ENCODE peak calls at places on chromosomes 11 and 22, in ten cellular contexts. One of them, this sample, is unnamed.

GRCh38 chr11:134289789-134290188 is 13.6 kb downstream of the GLB1L3 start:
- DNase-seq in cardiac fibroblast: no peak
- DNase-seq in BJ: no peak
- DNase-seq in tibial artery: no peak
- DNase-seq in SK-N-SH: no peak
- DNase-seq in ovary: no peak
- DNase-seq in choroid plexus epithelial cell: no peak
- DNase-seq in heart left ventricle: no peak
- DNase-seq in fibroblast of lung: no peak
- DNase-seq in brain microvascular endothelial cell: no peak
- DNase-seq in this sample: no peak

GRCh38 chr11:65538232-65538914 is 13.5 kb downstream of the SCYL1 start:
- DNase-seq in cardiac fibroblast: no peak
- DNase-seq in BJ: no peak
- DNase-seq in tibial artery: no peak
- DNase-seq in SK-N-SH: no peak
- DNase-seq in ovary: no peak
- DNase-seq in choroid plexus epithelial cell: no peak
- DNase-seq in heart left ventricle: no peak
- DNase-seq in fibroblast of lung: no peak
- DNase-seq in brain microvascular endothelial cell: no peak
- DNase-seq in this sample: no peak

GRCh38 chr11:79727221-79727620 is 286.4 kb upstream of the TENM4 start:
- DNase-seq in cardiac fibroblast: no peak
- DNase-seq in BJ: no peak
- DNase-seq in tibial artery: no peak
- DNase-seq in SK-N-SH: no peak
- DNase-seq in ovary: no peak
- DNase-seq in choroid plexus epithelial cell: no peak
- DNase-seq in heart left ventricle: no peak
- DNase-seq in fibroblast of lung: no peak
- DNase-seq in brain microvascular endothelial cell: no peak
- DNase-seq in this sample: no peak

GRCh38 chr22:27303718-27304117 is 497.8 kb downstream of the MN1 start:
- DNase-seq in cardiac fibroblast: no peak
- DNase-seq in BJ: no peak
- DNase-seq in tibial artery: no peak
- DNase-seq in SK-N-SH: no peak
- DNase-seq in ovary: no peak
- DNase-seq in choroid plexus epithelial cell: no peak
- DNase-seq in heart left ventricle: no peak
- DNase-seq in fibroblast of lung: no peak
- DNase-seq in brain microvascular endothelial cell: no peak
- DNase-seq in this sample: no peak

GRCh38 chr22:43890901-43891331 is 897 bp downstream of the PNPLA5 start:
- DNase-seq in cardiac fibroblast: no peak
- DNase-seq in BJ: no peak
- DNase-seq in tibial artery: no peak
- DNase-seq in SK-N-SH: no peak
- DNase-seq in ovary: no peak
- DNase-seq in choroid plexus epithelial cell: no peak
- DNase-seq in heart left ventricle: no peak
- DNase-seq in fibroblast of lung: peak
- DNase-seq in brain microvascular endothelial cell: no peak
- DNase-seq in this sample: no peak

GRCh38 chr11:36487619-36488018 is 22.5 kb downstream of the TRAF6 start:
- DNase-seq in cardiac fibroblast: no peak
- DNase-seq in BJ: no peak
- DNase-seq in tibial artery: no peak
- DNase-seq in SK-N-SH: no peak
- DNase-seq in ovary: no peak
- DNase-seq in choroid plexus epithelial cell: no peak
- DNase-seq in heart left ventricle: no peak
- DNase-seq in fibroblast of lung: no peak
- DNase-seq in brain microvascular endothelial cell: no peak
- DNase-seq in this sample: no peak

GRCh38 chr11:7511405-7511804 is 2.4 kb upstream of the PPFIBP2 start:
- DNase-seq in cardiac fibroblast: no peak
- DNase-seq in BJ: no peak
- DNase-seq in tibial artery: peak
- DNase-seq in SK-N-SH: no peak
- DNase-seq in ovary: peak
- DNase-seq in choroid plexus epithelial cell: no peak
- DNase-seq in heart left ventricle: peak
- DNase-seq in fibroblast of lung: no peak
- DNase-seq in brain microvascular endothelial cell: no peak
- DNase-seq in this sample: no peak

GRCh38 chr11:111961389-111962300 is 24.5 kb downstream of the DIXDC1 start:
- DNase-seq in cardiac fibroblast: no peak
- DNase-seq in BJ: no peak
- DNase-seq in tibial artery: no peak
- DNase-seq in SK-N-SH: no peak
- DNase-seq in ovary: no peak
- DNase-seq in choroid plexus epithelial cell: no peak
- DNase-seq in heart left ventricle: no peak
- DNase-seq in fibroblast of lung: no peak
- DNase-seq in brain microvascular endothelial cell: no peak
- DNase-seq in this sample: no peak

GRCh38 chr11:26930518-26931247 is 63.2 kb upstream of the FIBIN start:
- DNase-seq in cardiac fibroblast: peak
- DNase-seq in BJ: no peak
- DNase-seq in tibial artery: no peak
- DNase-seq in SK-N-SH: no peak
- DNase-seq in ovary: no peak
- DNase-seq in choroid plexus epithelial cell: peak
- DNase-seq in heart left ventricle: no peak
- DNase-seq in fibroblast of lung: peak
- DNase-seq in brain microvascular endothelial cell: peak
- DNase-seq in this sample: peak

GRCh38 chr11:128341280-128341679 is 246.1 kb downstream of the ETS1 start:
- DNase-seq in cardiac fibroblast: peak
- DNase-seq in BJ: no peak
- DNase-seq in tibial artery: no peak
- DNase-seq in SK-N-SH: no peak
- DNase-seq in ovary: no peak
- DNase-seq in choroid plexus epithelial cell: peak
- DNase-seq in heart left ventricle: no peak
- DNase-seq in fibroblast of lung: no peak
- DNase-seq in brain microvascular endothelial cell: no peak
- DNase-seq in this sample: no peak

GRCh38 chr11:121525376-121525775 is 72.6 kb upstream of the SORL1-AS1 start:
- DNase-seq in cardiac fibroblast: no peak
- DNase-seq in BJ: no peak
- DNase-seq in tibial artery: no peak
- DNase-seq in SK-N-SH: no peak
- DNase-seq in ovary: no peak
- DNase-seq in choroid plexus epithelial cell: no peak
- DNase-seq in heart left ventricle: no peak
- DNase-seq in fibroblast of lung: no peak
- DNase-seq in brain microvascular endothelial cell: no peak
- DNase-seq in this sample: no peak

GRCh38 chr22:37354271-37355069 is 72.2 kb downstream of the CYTH4 start:
- DNase-seq in cardiac fibroblast: no peak
- DNase-seq in BJ: no peak
- DNase-seq in tibial artery: no peak
- DNase-seq in SK-N-SH: no peak
- DNase-seq in ovary: no peak
- DNase-seq in choroid plexus epithelial cell: no peak
- DNase-seq in heart left ventricle: no peak
- DNase-seq in fibroblast of lung: no peak
- DNase-seq in brain microvascular endothelial cell: no peak
- DNase-seq in this sample: no peak

GRCh38 chr11:66725646-66726045 is 3.4 kb downstream of the SPTBN2 start:
- DNase-seq in cardiac fibroblast: no peak
- DNase-seq in BJ: no peak
- DNase-seq in tibial artery: no peak
- DNase-seq in SK-N-SH: no peak
- DNase-seq in ovary: no peak
- DNase-seq in choroid plexus epithelial cell: peak
- DNase-seq in heart left ventricle: no peak
- DNase-seq in fibroblast of lung: peak
- DNase-seq in brain microvascular endothelial cell: no peak
- DNase-seq in this sample: no peak

GRCh38 chr11:66728760-66729385 is at the start of gene SPTBN2:
- DNase-seq in cardiac fibroblast: no peak
- DNase-seq in BJ: no peak
- DNase-seq in tibial artery: no peak
- DNase-seq in SK-N-SH: no peak
- DNase-seq in ovary: no peak
- DNase-seq in choroid plexus epithelial cell: peak
- DNase-seq in heart left ventricle: no peak
- DNase-seq in fibroblast of lung: peak
- DNase-seq in brain microvascular endothelial cell: no peak
- DNase-seq in this sample: no peak

GRCh38 chr11:66729447-66729846 is 431 bp upstream of the SPTBN2 start:
- DNase-seq in cardiac fibroblast: no peak
- DNase-seq in BJ: no peak
- DNase-seq in tibial artery: no peak
- DNase-seq in SK-N-SH: no peak
- DNase-seq in ovary: no peak
- DNase-seq in choroid plexus epithelial cell: no peak
- DNase-seq in heart left ventricle: no peak
- DNase-seq in fibroblast of lung: no peak
- DNase-seq in brain microvascular endothelial cell: no peak
- DNase-seq in this sample: no peak

GRCh38 chr11:66727883-66728759 is 895 bp downstream of the SPTBN2 start:
- DNase-seq in cardiac fibroblast: no peak
- DNase-seq in BJ: no peak
- DNase-seq in tibial artery: no peak
- DNase-seq in SK-N-SH: peak
- DNase-seq in ovary: no peak
- DNase-seq in choroid plexus epithelial cell: no peak
- DNase-seq in heart left ventricle: no peak
- DNase-seq in fibroblast of lung: no peak
- DNase-seq in brain microvascular endothelial cell: no peak
- DNase-seq in this sample: no peak

GRCh38 chr11:66727282-66727882 is 1.6 kb downstream of the SPTBN2 start:
- DNase-seq in cardiac fibroblast: no peak
- DNase-seq in BJ: no peak
- DNase-seq in tibial artery: no peak
- DNase-seq in SK-N-SH: peak
- DNase-seq in ovary: no peak
- DNase-seq in choroid plexus epithelial cell: peak
- DNase-seq in heart left ventricle: peak
- DNase-seq in fibroblast of lung: peak
- DNase-seq in brain microvascular endothelial cell: peak
- DNase-seq in this sample: no peak
- H3K4me3 ChIP-seq in cardiac fibroblast: peak
- H3K4me3 ChIP-seq in BJ: peak
- H3K4me3 ChIP-seq in tibial artery: peak
- H3K4me3 ChIP-seq in SK-N-SH: peak
- H3K4me3 ChIP-seq in ovary: peak
- H3K4me3 ChIP-seq in choroid plexus epithelial cell: peak
- H3K4me3 ChIP-seq in heart left ventricle: peak
- H3K4me3 ChIP-seq in fibroblast of lung: peak
- H3K4me3 ChIP-seq in brain microvascular endothelial cell: peak
- H3K4me3 ChIP-seq in this sample: peak

DNA sequence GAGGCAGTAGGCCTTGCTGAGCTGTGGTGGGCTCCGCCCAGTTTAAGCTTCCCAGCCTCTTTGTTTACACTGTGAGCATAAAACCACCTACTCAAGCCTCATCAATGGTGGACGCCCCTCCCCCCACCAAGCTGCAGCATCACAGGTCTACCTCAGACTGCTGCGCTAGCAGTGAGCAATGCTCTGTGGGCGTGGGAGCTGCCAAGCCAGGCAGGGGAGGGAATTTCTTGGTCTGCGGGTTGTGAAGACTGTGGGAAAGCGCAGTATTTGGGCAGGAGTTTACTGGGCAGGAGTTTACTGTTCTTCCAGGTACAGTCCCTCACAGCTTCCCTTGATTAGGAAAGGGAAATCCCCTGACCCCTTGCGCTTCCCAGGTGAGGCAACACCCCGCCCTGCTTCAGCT is 98.5 kb downstream of the SMCO4 start:
- DNase-seq in cardiac fibroblast: peak
- DNase-seq in BJ: no peak
- DNase-seq in tibial artery: no peak
- DNase-seq in SK-N-SH: no peak
- DNase-seq in ovary: no peak
- DNase-seq in choroid plexus epithelial cell: no peak
- DNase-seq in heart left ventricle: no peak
- DNase-seq in fibroblast of lung: peak
- DNase-seq in brain microvascular endothelial cell: peak
- DNase-seq in this sample: no peak
- TF ChIP-seq CTCF in cardiac fibroblast: no peak
- TF ChIP-seq CTCF in BJ: no peak
- TF ChIP-seq CTCF in tibial artery: no peak
- TF ChIP-seq CTCF in SK-N-SH: no peak
- TF ChIP-seq CTCF in ovary: no peak
- TF ChIP-seq CTCF in choroid plexus epithelial cell: no peak
- TF ChIP-seq CTCF in heart left ventricle: no peak
- TF ChIP-seq CTCF in fibroblast of lung: no peak
- TF ChIP-seq CTCF in brain microvascular endothelial cell: no peak
- TF ChIP-seq CTCF in this sample: no peak

GRCh38 chr11:119029069-119029339 is 1.7 kb downstream of the SLC37A4 start:
- DNase-seq in cardiac fibroblast: no peak
- DNase-seq in BJ: no peak
- DNase-seq in tibial artery: no peak
- DNase-seq in SK-N-SH: no peak
- DNase-seq in ovary: no peak
- DNase-seq in choroid plexus epithelial cell: no peak
- DNase-seq in heart left ventricle: no peak
- DNase-seq in fibroblast of lung: no peak
- DNase-seq in brain microvascular endothelial cell: no peak
- DNase-seq in this sample: no peak
- H3K4me3 ChIP-seq in cardiac fibroblast: no peak
- H3K4me3 ChIP-seq in BJ: no peak
- H3K4me3 ChIP-seq in tibial artery: no peak
- H3K4me3 ChIP-seq in SK-N-SH: no peak
- H3K4me3 ChIP-seq in ovary: no peak
- H3K4me3 ChIP-seq in choroid plexus epithelial cell: no peak
- H3K4me3 ChIP-seq in heart left ventricle: peak
- H3K4me3 ChIP-seq in fibroblast of lung: no peak
- H3K4me3 ChIP-seq in brain microvascular endothelial cell: no peak
- H3K4me3 ChIP-seq in this sample: no peak

DNA sequence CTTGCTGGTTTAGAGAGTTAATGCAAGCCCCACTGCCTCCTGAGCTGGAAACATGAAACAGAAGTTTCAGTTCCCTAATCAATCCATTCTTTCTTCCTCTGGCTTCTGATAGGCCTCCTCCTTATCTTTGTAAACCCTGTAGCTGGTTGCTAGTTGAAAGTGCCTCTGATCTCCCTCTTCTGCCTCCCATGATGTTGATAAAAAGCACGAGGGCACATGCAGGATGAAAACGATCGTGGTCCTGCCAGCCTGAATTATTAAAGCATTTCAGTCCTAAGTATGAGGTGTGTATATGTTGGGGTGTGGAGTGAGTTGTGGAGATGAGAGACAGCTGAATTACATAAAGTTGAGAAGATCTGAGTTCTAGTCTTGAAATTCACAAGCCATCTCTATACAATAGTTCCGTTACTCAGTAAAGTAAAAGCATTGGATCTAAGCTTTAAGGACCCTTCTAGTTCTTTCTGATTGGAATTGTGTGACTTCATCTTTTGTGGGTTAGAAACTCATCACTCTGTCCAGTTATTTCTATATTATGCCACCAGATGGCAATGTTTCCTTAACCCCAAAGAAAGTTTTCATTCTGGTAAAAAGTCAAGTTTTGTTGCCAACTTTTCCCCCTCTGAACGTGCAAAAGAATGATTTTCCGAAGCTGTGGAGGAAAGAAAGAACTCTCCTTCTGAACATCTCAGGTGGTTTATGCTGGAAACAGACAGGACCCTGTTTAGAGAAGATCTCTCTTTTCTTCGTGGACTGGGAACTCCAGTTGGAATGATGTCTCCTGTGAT is 34.8 kb upstream of the EHF start:
- DNase-seq in cardiac fibroblast: peak
- DNase-seq in BJ: no peak
- DNase-seq in tibial artery: no peak
- DNase-seq in SK-N-SH: peak
- DNase-seq in ovary: no peak
- DNase-seq in choroid plexus epithelial cell: peak
- DNase-seq in heart left ventricle: no peak
- DNase-seq in fibroblast of lung: peak
- DNase-seq in brain microvascular endothelial cell: peak
- DNase-seq in this sample: peak
- TF ChIP-seq CTCF in cardiac fibroblast: peak
- TF ChIP-seq CTCF in BJ: peak
- TF ChIP-seq CTCF in tibial artery: peak
- TF ChIP-seq CTCF in SK-N-SH: peak
- TF ChIP-seq CTCF in ovary: no peak
- TF ChIP-seq CTCF in choroid plexus epithelial cell: peak
- TF ChIP-seq CTCF in heart left ventricle: peak
- TF ChIP-seq CTCF in fibroblast of lung: peak
- TF ChIP-seq CTCF in brain microvascular endothelial cell: peak
- TF ChIP-seq CTCF in this sample: peak

This sample was measured in AG10803.